ENCODE peak calls at places on chromosomes 3 and 15, in nine cellular contexts. E is HFF-Myc; X is anterior cingulate cortex; B is fibroblast of mammary gland; M is stimulated activated CD4-positive, alpha-beta T cell treated with anti-CD3 and anti-CD28 coated beads, TNF-alpha, amount 100 ng/mL, for 48 hours; N is H7; V is WTC11; J is renal cortical epithelial cell; H is A549. L is an unnamed sample.

GRCh38 chr3:55486101-55486856 is 827 bp downstream of the WNT5A start:
- DNase-seq in M (no peak), J (peak), H (no peak), V (peak), N (peak), E (no peak), B (peak), X (no peak), L (no peak)

GRCh38 chr15:89498574-89498906 is 2.2 kb upstream of the RHCG start:
- DNase-seq in B (no peak), V (no peak), H (no peak), X (no peak), J (no peak), N (no peak), M (no peak), E (no peak), L (no peak)

GRCh38 chr3:107669669-107670068 is 146.9 kb downstream of the BBX start:
- DNase-seq in H (no peak), B (peak), N (no peak), X (no peak), J (no peak), M (no peak), V (no peak), E (no peak), L (no peak)

GRCh38 chr3:170076715-170077238 is 39.0 kb downstream of the GPR160 start:
- DNase-seq in B (peak), N (no peak), V (no peak), H (no peak), X (no peak), J (peak), M (no peak), E (peak), L (no peak)

GRCh38 chr15:68408971-68409370 is 23.0 kb downstream of the ITGA11 start:
- DNase-seq in M (no peak), X (no peak), J (no peak), E (no peak), H (no peak), B (no peak), V (no peak), N (no peak), L (no peak)

GRCh38 chr3:53255775-53256703 is at the start of gene TKT:
- DNase-seq in N (peak), H (peak), X (no peak), E (no peak), B (peak), M (peak), V (peak), J (peak), L (peak)

GRCh38 chr15:62894322-62895085 is 148.0 kb upstream of the TPM1 start:
- DNase-seq in B (peak), E (no peak), V (no peak), N (no peak), H (peak), M (no peak), J (peak), X (no peak), L (no peak)

GRCh38 chr15:25243800-25244097 is 195.1 kb downstream of the UBE3A start:
- DNase-seq in B (no peak), N (no peak), X (no peak), V (peak), H (no peak), J (no peak), M (no peak), E (no peak), L (no peak)

GRCh38 chr3:30426319-30426993 is 179.9 kb upstream of the TGFBR2 start:
- DNase-seq in M (no peak), N (peak), B (peak), X (no peak), H (no peak), E (no peak), J (peak), V (no peak), L (no peak)

GRCh38 chr15:70608156-70608555 is 155.2 kb downstream of the UACA start:
- DNase-seq in J (no peak), B (peak), N (peak), M (no peak), V (no peak), X (no peak), E (no peak), H (no peak), L (no peak)

GRCh38 chr3:56801151-56801596 is 575 bp downstream of the ARHGEF3 start:
- DNase-seq in B (no peak), M (no peak), X (no peak), H (no peak), E (no peak), N (peak), V (no peak), J (no peak), L (no peak)

GRCh38 chr3:141370065-141370533 is 1.8 kb downstream of the ZBTB38 start:
- DNase-seq in J (peak), V (peak), B (peak), N (peak), M (peak), H (peak), E (peak), X (no peak), L (peak)

GRCh38 chr3:41598804-41599481 is 363.0 kb downstream of the ULK4 start:
- DNase-seq in X (no peak), E (no peak), H (no peak), J (no peak), V (no peak), B (peak), N (no peak), M (no peak), L (no peak)

GRCh38 chr3:99167016-99167415 is 265.5 kb upstream of the DCBLD2 start:
- DNase-seq in V (no peak), B (peak), H (no peak), N (no peak), X (no peak), J (no peak), M (no peak), E (no peak), L (no peak)

L was measured in T-helper 1 cell.